ENCODE peak calls at places on chromosome 11, in ten cellular contexts. F is NCI-H2171 treated with DMSO at 0.1 percent for 48 hours; Q is CD4-positive, alpha-beta T cell; U is lung; N is GM12891; Z is EL; M is B cell; D is foreskin keratinocyte; E is fibroblast of the aortic adventitia; Y is GM23338. B is an unnamed sample.

GRCh38 chr11:76588455-76589325 is 81.9 kb downstream of the LRRC32 start:
- DNase-seq in F (no peak), Q (no peak), U (peak), N (no peak), Z (no peak), M (peak), D (no peak), E (peak), Y (no peak), B (no peak)

GRCh38 chr11:3215346-3216026 is 3.1 kb downstream of the MRGPRG start:
- DNase-seq in F (no peak), Q (no peak), U (no peak), N (no peak), Z (no peak), M (no peak), D (no peak), E (no peak), Y (no peak), B (no peak)

GRCh38 chr11:46513934-46514342 is 79.9 kb downstream of the AMBRA1 start:
- DNase-seq in F (peak), Q (no peak), U (no peak), N (no peak), Z (peak), M (no peak), D (peak), E (peak), Y (no peak), B (peak)

GRCh38 chr11:133133053-133133452 is 399.2 kb downstream of the OPCML start:
- DNase-seq in F (no peak), Q (no peak), U (no peak), N (no peak), Z (peak), M (no peak), D (no peak), E (no peak), Y (no peak), B (no peak)

GRCh38 chr11:46273511-46274205 is 3.8 kb upstream of the CREB3L1 start:
- DNase-seq in F (no peak), Q (no peak), U (no peak), N (no peak), Z (peak), M (no peak), D (no peak), E (peak), Y (no peak), B (no peak)

GRCh38 chr11:92828576-92828975 is 140.9 kb upstream of the MTNR1B start:
- DNase-seq in F (no peak), Q (no peak), U (no peak), N (no peak), Z (no peak), M (no peak), D (no peak), E (no peak), Y (peak), B (no peak)

GRCh38 chr11:130671801-130672700 is 223.6 kb downstream of the ADAMTS15 start:
- DNase-seq in F (no peak), Q (no peak), U (no peak), N (no peak), Z (peak), M (no peak), D (no peak), E (peak), Y (no peak), B (no peak)

GRCh38 chr11:134261626-134262488 is 8.5 kb downstream of the ACAD8 start:
- DNase-seq in F (peak), Q (no peak), U (no peak), N (no peak), Z (no peak), M (no peak), D (no peak), E (peak), Y (peak), B (no peak)

GRCh38 chr11:86804871-86805415 is 4.6 kb downstream of the PRSS23 start:
- DNase-seq in F (no peak), Q (no peak), U (no peak), N (no peak), Z (no peak), M (no peak), D (no peak), E (peak), Y (no peak), B (no peak)

GRCh38 chr11:102900346-102900745 is 25.6 kb upstream of the MMP12 start:
- DNase-seq in F (no peak), Q (no peak), U (no peak), N (no peak), Z (no peak), M (no peak), D (peak), E (no peak), Y (no peak), B (no peak)

GRCh38 chr11:2734181-2735052 is 34.6 kb upstream of the KCNQ1OT1 start:
- DNase-seq in F (no peak), Q (no peak), U (no peak), N (no peak), Z (no peak), M (no peak), D (no peak), E (no peak), Y (no peak), B (no peak)

GRCh38 chr11:116782728-116783127 is 5.1 kb downstream of the ZPR1 start:
- DNase-seq in F (no peak), Q (no peak), U (no peak), N (no peak), Z (peak), M (no peak), D (no peak), E (peak), Y (no peak), B (no peak)

GRCh38 chr11:2139691-2140337 is 625 bp upstream of the IGF2 start:
- DNase-seq in F (no peak), Q (no peak), U (no peak), N (no peak), Z (no peak), M (peak), D (no peak), E (no peak), Y (peak), B (no peak)

GRCh38 chr11:114683007-114683406 is 4.7 kb downstream of the NXPE2 start:
- DNase-seq in F (no peak), Q (no peak), U (no peak), N (no peak), Z (no peak), M (no peak), D (no peak), E (no peak), Y (peak), B (no peak)

GRCh38 chr11:12536566-12536965 is 137.7 kb upstream of the TEAD1 start:
- DNase-seq in F (no peak), Q (no peak), U (no peak), N (no peak), Z (no peak), M (no peak), D (no peak), E (no peak), Y (no peak), B (no peak)

GRCh38 chr11:120945042-120945441 is 78.9 kb upstream of the TBCEL start:
- DNase-seq in F (no peak), Q (no peak), U (no peak), N (no peak), Z (no peak), M (no peak), D (no peak), E (no peak), Y (peak), B (no peak)

GRCh38 chr11:118343248-118343647 is 743 bp upstream of the CD3D start:
- DNase-seq in F (no peak), Q (no peak), U (no peak), N (no peak), Z (no peak), M (no peak), D (no peak), E (no peak), Y (no peak), B (no peak)

GRCh38 chr11:65623852-65624616 is 8.5 kb downstream of the PCNX3 start:
- DNase-seq in F (no peak), Q (no peak), U (no peak), N (no peak), Z (no peak), M (no peak), D (no peak), E (no peak), Y (no peak), B (no peak)

GRCh38 chr11:124763156-124763947 is 1.3 kb upstream of the ESAM start:
- DNase-seq in F (peak), Q (peak), U (peak), N (no peak), Z (peak), M (peak), D (no peak), E (peak), Y (peak), B (peak)

GRCh38 chr11:75439495-75440120 is 6.6 kb upstream of the KLHL35 start:
- DNase-seq in F (no peak), Q (no peak), U (no peak), N (no peak), Z (no peak), M (no peak), D (no peak), E (no peak), Y (no peak), B (no peak)

GRCh38 chr11:94885133-94885532 is 88.2 kb downstream of the CWC15 start:
- DNase-seq in F (peak), Q (no peak), U (peak), N (no peak), Z (peak), M (no peak), D (peak), E (no peak), Y (no peak), B (peak)

GRCh38 chr11:4095509-4096230 is 1.1 kb downstream of the RRM1 start:
- DNase-seq in F (no peak), Q (no peak), U (no peak), N (no peak), Z (peak), M (peak), D (peak), E (peak), Y (no peak), B (no peak)

GRCh38 chr11:124276081-124276480 is 19.9 kb downstream of the OR8G5 start:
- DNase-seq in F (no peak), Q (no peak), U (no peak), N (no peak), Z (peak), M (no peak), D (no peak), E (peak), Y (no peak), B (no peak)

GRCh38 chr11:75946531-75947530 is 131.8 kb downstream of the UVRAG start:
- DNase-seq in F (peak), Q (no peak), U (no peak), N (no peak), Z (no peak), M (no peak), D (no peak), E (peak), Y (peak), B (no peak)

GRCh38 chr11:2107521-2107920 is 31.7 kb downstream of the IGF2 start:
- DNase-seq in F (no peak), Q (no peak), U (no peak), N (no peak), Z (no peak), M (no peak), D (no peak), E (no peak), Y (no peak), B (no peak)

GRCh38 chr11:3747704-3748103 is 49.6 kb downstream of the NUP98 start:
- DNase-seq in F (no peak), Q (no peak), U (no peak), N (no peak), Z (peak), M (no peak), D (peak), E (peak), Y (no peak), B (no peak)

GRCh38 chr11:13126430-13126829 is 117.3 kb downstream of the RASSF10 start:
- DNase-seq in F (no peak), Q (no peak), U (peak), N (no peak), Z (no peak), M (no peak), D (no peak), E (peak), Y (no peak), B (no peak)

GRCh38 chr11:115266066-115266465 is 238.1 kb downstream of the CADM1 start:
- DNase-seq in F (no peak), Q (no peak), U (no peak), N (no peak), Z (no peak), M (no peak), D (peak), E (no peak), Y (no peak), B (no peak)

GRCh38 chr11:126149759-126150236 is 61.7 kb downstream of the RPUSD4 start:
- DNase-seq in F (no peak), Q (no peak), U (no peak), N (no peak), Z (peak), M (no peak), D (no peak), E (no peak), Y (no peak), B (no peak)

GRCh38 chr11:2662430-2663299 is 37.1 kb downstream of the KCNQ1OT1 start:
- DNase-seq in F (no peak), Q (no peak), U (no peak), N (no peak), Z (no peak), M (no peak), D (no peak), E (no peak), Y (no peak), B (no peak)

GRCh38 chr11:45285931-45286632 is at the start of gene SYT13:
- DNase-seq in F (peak), Q (no peak), U (no peak), N (no peak), Z (no peak), M (no peak), D (no peak), E (no peak), Y (peak), B (no peak)

GRCh38 chr11:1714908-1715885 is 18.2 kb downstream of the KRTAP5-6 start:
- DNase-seq in F (no peak), Q (no peak), U (no peak), N (no peak), Z (no peak), M (no peak), D (no peak), E (no peak), Y (no peak), B (no peak)

GRCh38 chr11:65417702-65418430 is 4.7 kb upstream of the NEAT1 start:
- DNase-seq in F (no peak), Q (no peak), U (no peak), N (no peak), Z (no peak), M (peak), D (no peak), E (peak), Y (no peak), B (no peak)

GRCh38 chr11:57240007-57240406 is 3.0 kb upstream of the APLNR start:
- DNase-seq in F (no peak), Q (no peak), U (no peak), N (no peak), Z (no peak), M (no peak), D (no peak), E (no peak), Y (no peak), B (no peak)

GRCh38 chr11:12382451-12382850 is 5.1 kb downstream of the PARVA start:
- DNase-seq in F (no peak), Q (no peak), U (no peak), N (no peak), Z (no peak), M (no peak), D (no peak), E (no peak), Y (no peak), B (no peak)

GRCh38 chr11:101617735-101618332 is 34.0 kb upstream of the TRPC6 start:
- DNase-seq in F (no peak), Q (no peak), U (no peak), N (no peak), Z (peak), M (no peak), D (peak), E (no peak), Y (peak), B (no peak)

B was measured in NCI-H1694.